ENCODE peak calls at places on chromosomes 11 and 22, in eight cellular contexts. L, B, M, Q, V, H, E and U are unnamed samples.

GRCh38 chr22:36870250-36870649 is 9.4 kb downstream of the NCF4 start:
- DNase-seq in B (no peak), H (no peak), Q (no peak), M (peak), V (no peak), L (no peak), E (no peak), U (no peak)

GRCh38 chr11:2781413-2782274 is 81.8 kb upstream of the KCNQ1OT1 start:
- DNase-seq in M (no peak), E (no peak), V (peak), B (no peak), H (peak), Q (peak), L (no peak), U (peak)

GRCh38 chr11:102757823-102758549 is 22.4 kb downstream of the MMP10 start:
- DNase-seq in B (no peak), Q (no peak), M (peak), L (peak), H (no peak), E (no peak), V (no peak), U (peak)

GRCh38 chr11:104705475-104706195 is 192.6 kb downstream of the CASP12 start:
- DNase-seq in V (no peak), M (peak), H (no peak), L (no peak), B (no peak), E (peak), Q (peak), U (peak)

GRCh38 chr22:29994941-29995340 is 85.3 kb upstream of the HORMAD2 start:
- DNase-seq in B (no peak), M (peak), E (no peak), H (no peak), L (no peak), Q (no peak), V (no peak), U (no peak)

GRCh38 chr11:47104337-47104950 is 72.2 kb downstream of the ARFGAP2 start:
- DNase-seq in E (no peak), L (peak), H (no peak), B (no peak), M (no peak), V (no peak), Q (no peak), U (no peak)

GRCh38 chr11:83125577-83125976 is 31.4 kb upstream of the PCF11 start:
- DNase-seq in E (no peak), L (no peak), M (no peak), H (no peak), B (no peak), Q (no peak), V (no peak), U (no peak)

GRCh38 chr22:40332319-40332781 is 13.9 kb upstream of the ADSL start:
- DNase-seq in M (peak), L (peak), H (no peak), B (no peak), Q (no peak), E (no peak), V (no peak), U (no peak)

DNA sequence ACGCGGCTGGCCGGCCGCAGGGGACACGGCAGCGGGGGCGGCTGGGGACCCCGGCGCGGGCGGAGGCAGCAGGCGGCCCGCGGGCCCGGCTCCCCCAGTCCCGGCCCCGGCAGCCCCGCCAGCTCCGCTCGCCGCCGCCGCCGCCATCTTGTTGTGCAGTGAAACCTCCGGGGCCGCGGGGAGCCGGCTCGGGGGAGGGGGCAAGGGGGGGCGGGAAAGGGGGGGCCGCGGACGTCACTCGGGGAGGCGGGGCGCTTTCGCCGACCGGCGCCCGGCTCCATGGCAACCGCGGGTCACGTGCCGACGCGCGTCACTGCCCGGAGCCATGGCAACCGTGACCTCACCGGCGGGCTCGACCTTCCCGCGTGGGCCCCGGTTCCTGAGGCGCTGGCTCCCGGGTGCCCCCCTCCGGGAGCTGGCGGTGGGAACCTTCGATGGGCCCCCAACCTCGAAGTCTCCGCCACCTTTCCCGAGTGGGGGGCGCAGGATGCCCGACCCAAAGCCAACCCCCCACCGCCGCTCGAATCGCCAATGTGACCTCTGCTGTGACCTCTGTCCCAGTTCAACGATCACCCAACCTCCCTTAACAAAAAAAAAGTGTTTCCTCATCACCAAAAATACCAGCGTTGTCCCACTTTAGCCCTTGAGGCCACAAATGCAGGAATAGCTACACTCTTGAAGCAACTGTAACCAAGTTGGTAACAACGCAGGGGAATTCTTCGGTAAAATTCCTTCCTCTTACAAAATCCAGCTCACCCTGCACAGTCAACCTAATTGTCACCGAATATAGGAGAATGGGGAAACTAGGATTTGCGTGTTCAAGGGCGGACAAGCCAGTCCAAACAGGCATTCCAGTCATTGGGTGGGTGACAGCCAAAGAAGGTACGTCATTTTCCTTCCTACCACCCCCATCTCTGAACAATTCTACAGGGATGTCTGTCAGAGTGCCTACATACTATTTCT is at the start of gene SIK3:
- DNase-seq in Q (peak), L (peak), E (peak), V (peak), H (peak), M (peak), B (peak), U (peak)
- TF ChIP-seq CTCF in Q (no peak), L (peak), E (peak), V (peak), H (no peak), M (peak), B (peak), U (peak)

GRCh38 chr11:61290905-61291690 is 4.0 kb downstream of the VWCE start:
- DNase-seq in H (no peak), M (no peak), Q (peak), B (no peak), V (no peak), L (no peak), E (no peak), U (no peak)
- TF ChIP-seq CTCF in H (no peak), M (no peak), Q (no peak), B (peak), V (no peak), L (no peak), E (no peak), U (no peak)

GRCh38 chr11:92340839-92341238 is 116.2 kb downstream of the FAT3 start:
- DNase-seq in L (no peak), V (no peak), E (no peak), B (no peak), Q (no peak), M (peak), H (peak), U (no peak)
- TF ChIP-seq CTCF in L (peak), V (no peak), E (no peak), B (peak), Q (peak), M (peak), H (peak), U (no peak)

GRCh38 chr11:36278531-36279245 is 10.5 kb downstream of the COMMD9 start:
- DNase-seq in M (peak), E (no peak), Q (no peak), H (no peak), L (no peak), V (no peak), B (peak), U (no peak)
- TF ChIP-seq CTCF in M (peak), E (no peak), Q (no peak), H (no peak), L (no peak), V (no peak), B (no peak), U (no peak)

GRCh38 chr11:129699711-129700304 is 115.8 kb upstream of the TMEM45B start:
- DNase-seq in V (no peak), L (no peak), M (peak), B (no peak), E (no peak), Q (no peak), H (no peak), U (no peak)
- TF ChIP-seq CTCF in V (no peak), L (no peak), M (no peak), B (no peak), E (no peak), Q (no peak), H (no peak), U (no peak)

GRCh38 chr11:114400222-114400973 is at the start of the genes C11orf71 and RBM7:
- DNase-seq in M (peak), B (peak), Q (peak), E (peak), L (peak), V (peak), H (peak), U (peak)
- TF ChIP-seq CTCF in M (no peak), B (no peak), Q (peak), E (peak), L (no peak), V (peak), H (no peak), U (no peak)

GRCh38 chr11:33835143-33835878 is 56.6 kb downstream of the LMO2 start:
- DNase-seq in M (peak), H (no peak), V (no peak), B (peak), Q (no peak), E (peak), L (peak), U (no peak)
- TF ChIP-seq CTCF in M (no peak), H (no peak), V (no peak), B (peak), Q (peak), E (peak), L (peak), U (peak)